ENCODE peak calls at places on chromosome 20, in seven cellular contexts. C, Y, T, F, A, W and O are unnamed samples.

GRCh38 chr20:1368448-1369199 is 24.2 kb downstream of the FKBP1A start:
- DNase-seq in C (no peak), Y (no peak), T (no peak), F (no peak), A (no peak), W (no peak), O (no peak)

GRCh38 chr20:38165966-38166706 is 1.1 kb upstream of the TGM2 start:
- DNase-seq in C (no peak), Y (no peak), T (no peak), F (no peak), A (no peak), W (no peak), O (no peak)

GRCh38 chr20:48807586-48808381 is 20.0 kb downstream of the PREX1 start:
- DNase-seq in C (peak; percentile 55), Y (no peak), T (no peak), F (no peak), A (no peak), W (no peak), O (no peak)

GRCh38 chr20:32970115-32970972 is 33.9 kb downstream of the SUN5 start:
- DNase-seq in C (no peak), Y (no peak), T (no peak), F (peak; percentile 0), A (no peak), W (no peak), O (no peak)

GRCh38 chr20:34445177-34446065 is 70.8 kb upstream of the DYNLRB1 start:
- DNase-seq in C (no peak), Y (no peak), T (no peak), F (no peak), A (no peak), W (no peak), O (no peak)

GRCh38 chr20:24729896-24730605 is 219.0 kb upstream of the CST7 start:
- DNase-seq in C (no peak), Y (no peak), T (no peak), F (no peak), A (no peak), W (no peak), O (no peak)

GRCh38 chr20:32359633-32360332 is 1.7 kb downstream of the ASXL1 start:
- DNase-seq in C (no peak), Y (no peak), T (no peak), F (no peak), A (no peak), W (no peak), O (no peak)

GRCh38 chr20:3452127-3452526 is 18.7 kb upstream of the ATRN start:
- DNase-seq in C (no peak), Y (no peak), T (no peak), F (no peak), A (no peak), W (no peak), O (no peak)

GRCh38 chr20:37729452-37729851 is 35.6 kb downstream of the CTNNBL1 start:
- DNase-seq in C (no peak), Y (no peak), T (no peak), F (no peak), A (no peak), W (no peak), O (no peak)

GRCh38 chr20:5510446-5510845 is 193.7 kb upstream of the PROKR2 start:
- DNase-seq in C (no peak), Y (no peak), T (no peak), F (no peak), A (no peak), W (no peak), O (no peak)

GRCh38 chr20:19893356-19893755 is 123.8 kb upstream of the NAA20 start:
- DNase-seq in C (no peak), Y (no peak), T (no peak), F (no peak), A (no peak), W (no peak), O (no peak)